ENCODE peak calls at places on chromosomes 1 and 21, in seven cellular contexts. X is PC-9, Q is upper lobe of right lung, U is stomach, J is A549, D is psoas muscle, R is progenitor cell of endocrine pancreas. M is an unnamed sample.

GRCh38 chr1:41587791-41588190 is 103.3 kb upstream of the EDN2 start:
- DNase-seq in U (peak), D (no peak), J (no peak), Q (no peak), R (no peak), X (no peak), M (no peak)

GRCh38 chr1:9456833-9457232 is 82.4 kb upstream of the SLC25A33 start:
- DNase-seq in Q (no peak), X (no peak), U (no peak), J (no peak), R (no peak), D (no peak), M (no peak)

GRCh38 chr1:23838401-23838866 is 13.2 kb upstream of the HMGCL start:
- DNase-seq in Q (peak), D (peak), U (peak), J (peak), X (peak), R (peak), M (peak)

GRCh38 chr1:161177112-161177935 is at the start of gene B4GALT3:
- DNase-seq in J (peak), Q (peak), X (peak), U (peak), D (peak), R (peak), M (peak)

GRCh38 chr1:228898582-228898992 is 163.3 kb downstream of the RHOU start:
- DNase-seq in R (no peak), J (no peak), D (no peak), X (no peak), Q (no peak), U (peak), M (no peak)

GRCh38 chr1:206794294-206794908 is 22.1 kb upstream of the IL10 start:
- DNase-seq in X (no peak), J (no peak), D (no peak), U (no peak), Q (no peak), R (no peak), M (no peak)

GRCh38 chr1:174946020-174946419 is 53.7 kb upstream of the CACYBP start:
- DNase-seq in R (no peak), X (no peak), D (no peak), U (no peak), J (no peak), Q (no peak), M (no peak)

GRCh38 chr1:72051538-72051937 is 230.8 kb downstream of the NEGR1 start:
- DNase-seq in Q (no peak), X (no peak), R (no peak), U (no peak), J (no peak), D (peak), M (no peak)

GRCh38 chr1:92483442-92484170 is 3.1 kb downstream of the GFI1 start:
- DNase-seq in X (peak), R (peak), U (no peak), J (no peak), D (no peak), Q (peak), M (no peak)

GRCh38 chr1:61104213-61104612 is 21.9 kb downstream of the NFIA start:
- DNase-seq in D (no peak), U (no peak), R (no peak), J (no peak), X (no peak), Q (no peak), M (no peak)

GRCh38 chr1:160987359-160988062 is 32.9 kb upstream of the ITLN2 start:
- DNase-seq in X (no peak), Q (no peak), J (no peak), R (no peak), U (no peak), D (no peak), M (no peak)

GRCh38 chr1:87389011-87389410 is 60.3 kb downstream of the LMO4 start:
- DNase-seq in Q (no peak), J (no peak), R (no peak), D (no peak), U (no peak), X (no peak), M (no peak)

GRCh38 chr1:61120998-61121397 is 38.6 kb downstream of the NFIA start:
- DNase-seq in J (no peak), U (no peak), Q (no peak), R (no peak), X (no peak), D (no peak), M (no peak)

GRCh38 chr1:111476761-111477309 is 3.1 kb downstream of the C1orf162 start:
- DNase-seq in U (no peak), R (no peak), D (no peak), Q (no peak), J (no peak), X (no peak), M (no peak)

GRCh38 chr1:203364806-203365205 is 13.9 kb upstream of the FMOD start:
- DNase-seq in D (no peak), Q (no peak), X (no peak), U (no peak), R (no peak), J (no peak), M (no peak)

GRCh38 chr1:16605532-16605931 is 7.8 kb downstream of the NBPF1 start:
- DNase-seq in U (no peak), R (no peak), Q (no peak), X (no peak), J (no peak), D (no peak), M (no peak)

GRCh38 chr1:16607433-16607851 is 5.9 kb downstream of the NBPF1 start:
- DNase-seq in R (no peak), X (no peak), Q (no peak), U (no peak), J (no peak), D (no peak), M (no peak)

GRCh38 chr1:16605213-16605525 is 8.2 kb downstream of the NBPF1 start:
- DNase-seq in X (no peak), U (no peak), J (no peak), Q (no peak), R (no peak), D (no peak), M (no peak)

GRCh38 chr1:16608838-16609560 is 4.4 kb downstream of the NBPF1 start:
- DNase-seq in X (no peak), Q (no peak), J (no peak), D (no peak), R (no peak), U (no peak), M (no peak)

GRCh38 chr1:16606106-16606505 is 7.3 kb downstream of the NBPF1 start:
- DNase-seq in D (no peak), X (no peak), R (no peak), J (no peak), U (no peak), Q (no peak), M (no peak)
- TF ChIP-seq CTCF in D (no peak), X (no peak), R (no peak), J (no peak), U (no peak), Q (no peak), M (no peak)

GRCh38 chr21:41071410-41071809 is 96.5 kb upstream of the BACE2 start:
- DNase-seq in U (no peak), D (no peak), J (no peak), X (no peak), Q (no peak), R (no peak), M (peak)
- TF ChIP-seq CTCF in U (no peak), D (no peak), J (no peak), X (no peak), Q (no peak), R (peak), M (no peak)

GRCh38 chr1:215529111-215529510 is 38.0 kb upstream of the KCTD3 start:
- DNase-seq in X (no peak), J (no peak), Q (no peak), U (no peak), R (no peak), D (no peak), M (no peak)

GRCh38 chr1:215523906-215524305 is 43.2 kb upstream of the KCTD3 start:
- DNase-seq in R (no peak), U (no peak), X (no peak), D (no peak), J (no peak), Q (no peak), M (no peak)

GRCh38 chr1:215529571-215529970 is 37.5 kb upstream of the KCTD3 start:
- DNase-seq in Q (no peak), R (no peak), J (no peak), U (no peak), D (no peak), X (no peak), M (no peak)

GRCh38 chr1:215526147-215526845 is 40.8 kb upstream of the KCTD3 start:
- DNase-seq in Q (no peak), J (no peak), U (no peak), X (no peak), R (no peak), D (no peak), M (no peak)

GRCh38 chr1:215526846-215527151 is 40.3 kb upstream of the KCTD3 start:
- DNase-seq in X (no peak), R (no peak), U (no peak), D (no peak), J (no peak), Q (no peak), M (no peak)
- TF ChIP-seq CTCF in X (peak), R (no peak), U (no peak), D (no peak), J (no peak), Q (no peak), M (peak)

DNA sequence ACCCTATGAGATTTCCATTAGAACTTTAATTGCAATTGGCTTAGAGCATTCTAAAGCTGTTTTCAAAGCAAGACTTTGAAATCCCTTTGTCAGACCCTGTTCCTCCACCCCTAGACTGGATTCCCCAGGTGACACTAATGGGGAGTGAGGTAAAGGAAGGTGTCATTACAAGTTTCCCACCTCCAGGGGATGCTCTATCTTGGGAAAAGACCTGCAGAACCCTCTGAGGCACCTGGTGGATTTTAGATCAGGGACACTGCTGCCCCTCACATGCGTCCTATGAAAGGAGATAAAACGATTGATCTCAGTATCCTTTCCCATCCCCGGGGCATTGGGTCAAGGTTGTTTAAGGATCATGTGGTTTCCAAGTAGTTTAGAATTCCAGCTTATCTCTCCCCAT is 80.3 kb upstream of the RGS4 start:
- DNase-seq in U (no peak), Q (no peak), R (no peak), D (no peak), X (no peak), J (no peak), M (no peak)
- TF ChIP-seq CTCF in U (no peak), Q (no peak), R (peak), D (no peak), X (no peak), J (no peak), M (peak)